ENCODE peak calls at places on chromosomes 13 and 19, in four cellular contexts. D is SK-N-SH, O is HCT116, C is HepG2. J is an unnamed sample.

GRCh38 chr13:87666826-87667225 is 4.3 kb upstream of the SLITRK5 start:
- DNase-seq in D (no peak), O (no peak), C (no peak), J (no peak)

GRCh38 chr13:109744512-109745051 is 41.8 kb downstream of the IRS2 start:
- DNase-seq in D (peak), O (no peak), C (no peak), J (no peak)

GRCh38 chr19:18290250-18291018 is 9.0 kb upstream of the JUND start:
- DNase-seq in D (no peak), O (no peak), C (no peak), J (no peak)

GRCh38 chr13:112253631-112254030 is 122.5 kb upstream of the SPACA7 start:
- DNase-seq in D (no peak), O (no peak), C (no peak), J (no peak)

GRCh38 chr19:34962281-34962944 is 1.6 kb downstream of the ZNF792 start:
- DNase-seq in D (peak), O (no peak), C (peak), J (no peak)

GRCh38 chr13:109157275-109157674 is 527.9 kb downstream of the MYO16 start:
- DNase-seq in D (no peak), O (no peak), C (no peak), J (no peak)

GRCh38 chr19:11373166-11373884 is 1.1 kb upstream of the SWSAP1 start:
- DNase-seq in D (peak), O (no peak), C (no peak), J (no peak)

GRCh38 chr13:69641773-69642172 is 465.9 kb upstream of the ATXN8OS start:
- DNase-seq in D (no peak), O (no peak), C (no peak), J (no peak)

GRCh38 chr13:98978280-98978679 is 416 bp upstream of the DOCK9 start:
- DNase-seq in D (no peak), O (peak), C (no peak), J (no peak)

GRCh38 chr19:10552596-10553053 is 8.9 kb downstream of the ATG4D start:
- DNase-seq in D (peak), O (no peak), C (no peak), J (peak)

GRCh38 chr13:51887441-51887840 is 25.7 kb downstream of the CCDC70 start:
- DNase-seq in D (no peak), O (no peak), C (no peak), J (no peak)

GRCh38 chr19:3683866-3684816 is 16.1 kb downstream of the PIP5K1C start:
- DNase-seq in D (no peak), O (no peak), C (no peak), J (no peak)

GRCh38 chr13:103671547-103671946 is 605.3 kb upstream of the SLC10A2 start:
- DNase-seq in D (no peak), O (no peak), C (no peak), J (no peak)

GRCh38 chr13:43128504-43128929 is 105.1 kb downstream of the DNAJC15 start:
- DNase-seq in D (peak), O (no peak), C (no peak), J (no peak)

GRCh38 chr13:73274147-73274546 is 215.3 kb downstream of the KLF5 start:
- DNase-seq in D (no peak), O (no peak), C (no peak), J (no peak)

GRCh38 chr19:48966541-48967345 is 1.6 kb downstream of the FTL start:
- DNase-seq in D (no peak), O (no peak), C (no peak), J (no peak)
- TF ChIP-seq JUND in D (no peak), O (peak), C (no peak), J (no peak)

GRCh38 chr19:1524206-1524971 is 512 bp downstream of the PLK5 start:
- DNase-seq in D (no peak), O (no peak), C (no peak), J (no peak)
- TF ChIP-seq JUND in D (no peak), O (no peak), C (no peak), J (no peak)

GRCh38 chr13:25116044-25116443 is 20.1 kb downstream of the PABPC3 start:
- DNase-seq in D (no peak), O (no peak), C (no peak), J (no peak)

GRCh38 chr13:25111557-25111956 is 15.6 kb downstream of the PABPC3 start:
- DNase-seq in D (no peak), O (no peak), C (no peak), J (no peak)

GRCh38 chr13:25117312-25117711 is 21.4 kb downstream of the PABPC3 start:
- DNase-seq in D (no peak), O (no peak), C (no peak), J (no peak)

GRCh38 chr13:25112856-25113255 is 16.9 kb downstream of the PABPC3 start:
- DNase-seq in D (no peak), O (no peak), C (no peak), J (no peak)

DNA sequence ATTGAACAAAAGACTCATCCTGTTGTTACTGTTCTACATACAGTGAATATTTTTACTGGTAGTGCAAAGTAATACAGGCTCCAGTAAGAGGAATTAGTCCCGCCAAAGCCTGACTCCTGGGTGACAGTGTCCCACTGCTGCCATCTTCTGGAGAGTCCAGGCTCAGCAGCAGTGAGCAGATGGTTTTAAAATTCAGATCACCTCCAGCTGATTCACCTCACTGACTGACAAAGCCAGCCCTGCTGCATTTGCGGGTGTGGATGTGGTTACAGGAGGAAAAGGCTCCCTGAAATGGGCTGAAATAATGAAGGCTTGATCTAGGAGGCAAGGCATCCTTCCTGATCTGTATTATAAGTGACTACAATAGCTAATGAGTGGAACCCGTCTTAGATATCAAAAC is 18.3 kb downstream of the PABPC3 start:
- DNase-seq in D (peak), O (peak), C (peak), J (peak)
- TF ChIP-seq JUND in D (no peak), O (no peak), C (no peak), J (no peak)

GRCh38 chr13:49838989-49839388 is 46.5 kb upstream of the KPNA3 start:
- DNase-seq in D (no peak), O (no peak), C (peak), J (no peak)

GRCh38 chr13:49833402-49833801 is 40.9 kb upstream of the KPNA3 start:
- DNase-seq in D (no peak), O (no peak), C (no peak), J (no peak)

GRCh38 chr13:49840667-49841066 is 48.2 kb upstream of the KPNA3 start:
- DNase-seq in D (no peak), O (no peak), C (no peak), J (no peak)

GRCh38 chr13:49840266-49840665 is 47.8 kb upstream of the KPNA3 start:
- DNase-seq in D (no peak), O (no peak), C (peak), J (no peak)

DNA sequence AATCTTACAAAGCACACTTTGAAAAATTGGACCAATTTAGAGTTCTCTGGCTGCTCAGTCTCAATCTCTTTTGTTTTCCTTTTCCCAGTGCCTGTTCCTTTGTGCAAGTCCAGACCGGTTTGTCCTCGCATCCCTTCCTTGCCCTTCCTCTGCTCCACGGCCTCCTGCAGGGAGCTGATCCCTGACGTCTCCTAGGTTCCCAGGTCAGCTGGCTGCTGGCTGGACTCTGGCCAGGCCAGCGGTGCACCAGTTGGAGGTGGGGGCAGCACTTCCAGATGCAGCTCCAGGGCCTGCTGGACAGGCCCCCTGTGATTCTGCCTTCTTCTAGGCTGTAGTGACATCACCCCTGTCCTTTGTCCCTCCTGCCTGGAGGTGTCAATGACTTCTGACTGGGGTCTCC is 44.0 kb upstream of the KPNA3 start:
- DNase-seq in D (peak), O (no peak), C (peak), J (peak)
- TF ChIP-seq JUND in D (no peak), O (no peak), C (no peak), J (no peak)

DNA sequence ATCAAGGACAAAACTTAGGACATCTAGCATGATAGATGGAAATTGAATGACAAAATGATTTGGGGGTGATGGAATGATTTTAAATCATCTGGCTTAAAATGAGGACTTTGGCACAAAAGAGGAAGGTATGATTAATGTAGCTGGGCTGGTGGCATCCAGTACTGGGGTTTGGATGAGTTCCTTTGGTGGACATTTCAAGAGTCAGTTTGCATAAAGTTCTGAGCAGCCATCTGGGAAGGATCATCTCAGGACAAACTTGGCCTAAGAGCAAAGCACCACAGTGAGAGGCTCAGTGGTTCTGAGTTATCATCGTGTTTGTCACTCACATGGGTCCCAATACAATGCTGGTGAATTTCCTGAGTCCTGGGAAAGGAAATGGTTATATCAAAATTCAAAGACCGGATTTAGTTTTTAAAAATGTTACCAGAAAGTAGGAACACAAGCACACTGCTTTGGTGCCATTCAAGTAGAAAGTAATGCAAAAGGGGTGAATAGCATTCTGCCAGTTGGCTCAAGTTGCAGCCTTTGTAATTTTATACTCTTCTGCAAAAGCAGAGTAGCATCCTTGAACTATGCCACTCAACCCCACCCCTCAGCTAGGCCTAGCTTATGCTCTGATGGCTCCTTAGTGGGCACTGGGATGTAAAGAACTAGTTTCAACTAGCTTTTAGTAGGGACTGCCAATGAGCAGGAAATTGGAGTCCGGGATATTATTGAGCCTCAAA is 219.0 kb downstream of the COG6 start:
- DNase-seq in D (no peak), O (no peak), C (no peak), J (no peak)
- TF ChIP-seq JUND in D (peak), O (no peak), C (no peak), J (no peak)

DNA sequence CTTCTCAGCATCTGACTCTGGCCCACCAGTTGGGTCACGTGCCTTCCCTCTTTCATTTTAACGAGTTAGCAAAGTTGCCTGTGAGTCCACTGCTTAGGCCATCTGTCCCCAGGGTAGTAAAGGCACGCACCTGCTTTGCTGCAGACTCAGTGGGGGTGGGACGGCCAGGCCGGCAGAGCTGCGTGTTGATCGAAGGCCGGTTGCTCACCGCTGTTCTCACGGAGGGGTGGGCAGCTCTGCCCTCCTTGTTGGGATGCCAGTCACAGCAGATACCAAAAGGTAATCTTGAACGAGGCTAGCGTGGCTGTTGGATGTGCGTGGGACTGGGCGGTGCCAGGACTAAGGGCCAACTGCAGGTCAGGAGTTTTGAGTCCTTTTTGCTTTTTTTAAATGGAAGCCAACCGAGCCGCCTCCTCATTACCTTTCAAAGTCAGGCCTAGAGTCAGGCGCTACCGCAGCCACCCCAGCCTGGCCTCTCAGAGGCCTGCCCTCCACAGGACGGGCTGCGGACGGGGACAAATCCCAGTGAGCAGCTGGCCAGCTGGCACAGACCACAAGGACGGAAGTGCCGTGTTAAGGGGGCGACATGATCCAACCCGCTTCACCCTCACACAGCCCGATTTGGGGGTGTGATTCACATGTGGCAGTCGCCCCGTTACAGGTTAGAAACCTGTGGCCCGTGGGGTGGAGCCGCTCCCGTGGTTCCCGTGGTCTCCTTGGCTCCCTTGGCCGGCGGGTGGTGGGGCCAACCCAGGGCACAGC is 20.6 kb downstream of the ADPRHL1 start:
- DNase-seq in D (no peak), O (no peak), C (no peak), J (no peak)
- TF ChIP-seq JUND in D (no peak), O (no peak), C (no peak), J (no peak)

GRCh38 chr13:20272571-20273171 is 40.6 kb upstream of the GJB6 start:
- DNase-seq in D (no peak), O (no peak), C (no peak), J (no peak)

GRCh38 chr13:20270163-20270865 is 38.2 kb upstream of the GJB6 start:
- DNase-seq in D (no peak), O (no peak), C (no peak), J (no peak)

GRCh38 chr13:20274466-20274865 is 42.3 kb upstream of the GJB6 start:
- DNase-seq in D (no peak), O (no peak), C (no peak), J (peak)

GRCh38 chr13:20271441-20271840 is 39.3 kb upstream of the GJB6 start:
- DNase-seq in D (no peak), O (no peak), C (no peak), J (no peak)

DNA sequence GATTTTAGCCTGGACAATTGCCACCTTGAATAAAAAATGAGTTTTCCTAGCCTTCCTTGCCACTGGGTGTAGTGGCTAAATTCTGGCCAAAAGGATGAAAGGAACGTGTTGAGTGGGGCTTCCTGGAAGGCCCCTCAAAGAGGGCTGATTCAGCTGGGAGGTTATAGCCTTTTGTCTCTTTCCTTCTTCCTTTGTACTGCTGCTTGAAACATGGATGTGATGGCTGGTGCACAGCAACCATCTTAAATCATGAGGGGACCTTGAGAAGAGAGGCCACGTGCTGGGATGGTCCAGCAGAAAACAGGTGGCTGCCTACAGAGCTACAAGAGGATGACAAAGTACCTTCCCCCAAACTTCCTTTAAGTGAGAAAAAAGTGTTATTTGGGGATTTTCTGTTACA is 40.0 kb upstream of the GJB6 start:
- DNase-seq in D (no peak), O (no peak), C (no peak), J (no peak)
- TF ChIP-seq JUND in D (no peak), O (no peak), C (no peak), J (no peak)

DNA sequence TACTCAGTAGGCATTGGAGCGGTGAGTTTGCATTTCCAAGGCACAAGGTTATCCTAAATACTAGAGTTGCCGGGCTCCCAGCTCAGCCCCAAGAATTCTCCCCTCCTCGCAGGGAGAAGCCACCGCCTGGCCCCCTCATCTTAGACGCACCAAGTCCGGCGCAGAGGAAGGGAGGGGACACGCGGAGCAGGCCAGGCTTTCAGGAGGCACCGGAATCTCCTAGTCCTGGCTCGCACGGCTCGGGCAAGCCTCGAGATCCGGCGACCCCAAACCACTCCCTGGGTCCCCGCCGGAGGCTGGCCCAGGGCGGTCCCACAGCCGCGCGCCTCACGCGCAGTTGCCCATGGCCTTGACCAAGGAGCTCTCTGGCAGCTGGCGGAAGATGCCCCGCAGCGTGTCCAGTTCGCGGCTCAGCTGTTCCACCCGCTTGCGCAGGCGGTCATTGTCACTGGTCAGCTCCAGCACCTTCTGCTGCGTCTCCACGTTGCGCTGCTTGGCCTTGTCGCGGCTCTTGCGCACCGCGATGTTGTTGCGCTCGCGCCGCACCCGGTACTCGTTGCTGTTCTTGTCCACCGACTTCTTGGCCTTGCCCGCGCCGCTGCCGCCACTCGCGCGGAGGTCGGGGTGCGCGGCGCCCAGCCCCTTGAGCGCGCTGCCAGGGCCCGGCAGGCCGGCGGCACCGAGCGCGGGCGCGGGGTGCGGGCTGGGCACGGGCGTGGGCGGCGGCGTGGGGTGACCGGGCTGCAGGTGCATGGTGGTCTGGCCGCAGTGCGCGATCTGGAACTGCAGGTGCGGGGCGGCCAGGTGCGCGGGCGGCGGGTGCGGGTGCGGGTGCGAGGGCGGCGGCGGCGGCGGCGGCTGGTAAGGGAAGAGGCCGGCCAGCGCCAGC is 1.1 kb downstream of the CEBPA start:
- DNase-seq in D (peak), O (no peak), C (no peak), J (no peak)
- TF ChIP-seq JUND in D (no peak), O (no peak), C (no peak), J (no peak)

DNA sequence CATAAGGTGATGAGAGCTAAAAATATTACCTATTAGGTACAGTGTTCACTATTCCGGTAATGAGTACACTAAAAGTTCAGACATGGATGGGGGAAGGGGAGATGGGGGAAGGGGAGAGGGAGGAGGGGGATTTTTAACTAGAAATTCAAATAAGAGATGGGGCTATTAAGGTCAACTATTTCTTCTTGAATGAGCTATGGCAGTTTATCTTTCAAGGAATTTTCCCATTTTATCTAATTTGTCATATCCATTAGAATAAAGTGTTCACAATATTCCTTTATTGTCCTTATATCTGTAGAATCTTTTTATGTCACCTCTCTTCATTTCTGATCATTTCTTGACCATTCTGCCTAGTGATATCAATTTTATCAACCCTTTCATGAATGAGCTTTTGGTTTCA is 362.4 kb downstream of the SUCLA2 start:
- DNase-seq in D (no peak), O (no peak), C (no peak), J (no peak)
- TF ChIP-seq JUND in D (no peak), O (no peak), C (no peak), J (no peak)

GRCh38 chr13:83794627-83795026 is 87.6 kb downstream of the SLITRK1 start:
- DNase-seq in D (no peak), O (no peak), C (no peak), J (no peak)

GRCh38 chr13:83796364-83796763 is 85.9 kb downstream of the SLITRK1 start:
- DNase-seq in D (no peak), O (no peak), C (no peak), J (no peak)

GRCh38 chr13:83798731-83799130 is 83.5 kb downstream of the SLITRK1 start:
- DNase-seq in D (no peak), O (no peak), C (no peak), J (no peak)
- TF ChIP-seq JUND in D (no peak), O (no peak), C (no peak), J (no peak)